ENCODE peak calls at places on chromosomes 3 and 15, in four cellular contexts. A is HepG2, O is H1, Q is GM12878. F is an unnamed sample.
A peak's percentile ranks its signal among the peaks of the same experiment; 100 is the strongest.

GRCh38 chr3:172918165-172918564 is 167.6 kb downstream of the ECT2 start:
- DNase-seq in A (peak; percentile 45), O (no peak), Q (no peak), F (no peak)

GRCh38 chr15:68195336-68196112 is 9.6 kb downstream of the CALML4 start:
- DNase-seq in A (no peak), O (no peak), Q (no peak), F (peak; percentile 17)

GRCh38 chr3:33317963-33318708 is 40.9 kb downstream of the FBXL2 start:
- DNase-seq in A (peak; percentile 18), O (no peak), Q (no peak), F (no peak)

GRCh38 chr3:195662-196061 is 901 bp upstream of the CHL1 start:
- DNase-seq in A (no peak), O (no peak), Q (no peak), F (peak; percentile 33)

GRCh38 chr3:171480526-171480925 is 20.3 kb upstream of the TNIK start:
- DNase-seq in A (no peak), O (no peak), Q (peak; percentile 54), F (no peak)

GRCh38 chr3:141452045-141452444 is 34.8 kb upstream of the RASA2 start:
- DNase-seq in A (peak; percentile 59), O (no peak), Q (peak; percentile 80), F (no peak)

GRCh38 chr15:32685576-32685975 is 32.2 kb upstream of the GREM1 start:
- DNase-seq in A (no peak), O (no peak), Q (no peak), F (no peak)

GRCh38 chr15:43893956-43894355 is 67.2 kb downstream of the WDR76 start:
- DNase-seq in A (no peak), O (no peak), Q (no peak), F (peak; percentile 23)

GRCh38 chr3:47017504-47018268 is 38.2 kb downstream of the NBEAL2 start:
- DNase-seq in A (peak; percentile 20), O (no peak), Q (no peak), F (no peak)

GRCh38 chr15:68578175-68578959 is 426 bp upstream of the CORO2B start:
- DNase-seq in A (no peak), O (peak; percentile 77), Q (no peak), F (peak; percentile 81)

GRCh38 chr3:28345690-28346089 is 2.8 kb upstream of the ZCWPW2 start:
- DNase-seq in A (no peak), O (no peak), Q (no peak), F (no peak)

GRCh38 chr15:78415284-78415683 is 22.7 kb upstream of the IREB2 start:
- DNase-seq in A (no peak), O (no peak), Q (no peak), F (no peak)

GRCh38 chr3:103210583-103210982 is 775.8 kb downstream of the ZPLD1 start:
- DNase-seq in A (no peak), O (no peak), Q (no peak), F (no peak)

GRCh38 chr3:73270839-73271483 is 209.5 kb downstream of the EBLN2 start:
- DNase-seq in A (no peak), O (no peak), Q (no peak), F (peak; percentile 69)

GRCh38 chr15:84818221-84819131 is 1.3 kb downstream of the ALPK3 start:
- DNase-seq in A (peak; percentile 74), O (no peak), Q (no peak), F (peak; percentile 51)

GRCh38 chr3:63477494-63478129 is 174.9 kb upstream of the SNTN start:
- DNase-seq in A (peak; percentile 68), O (no peak), Q (no peak), F (no peak)

GRCh38 chr15:39583586-39584265 is 2.8 kb downstream of the THBS1 start:
- DNase-seq in A (peak; percentile 25), O (no peak), Q (no peak), F (peak; percentile 36)

GRCh38 chr15:64246364-64247189 is 83.8 kb upstream of the PPIB start:
- DNase-seq in A (peak; percentile 61), O (no peak), Q (peak; percentile 95), F (no peak)

GRCh38 chr3:153835540-153835939 is 285.6 kb upstream of the ARHGEF26 start:
- DNase-seq in A (no peak), O (no peak), Q (no peak), F (peak; percentile 10)

GRCh38 chr15:65460948-65461347 is 38.2 kb upstream of the IGDCC4 start:
- DNase-seq in A (no peak), O (no peak), Q (no peak), F (no peak)

GRCh38 chr3:149970716-149971402 is at the start of gene PFN2:
- DNase-seq in A (peak; percentile 47), O (peak; percentile 87), Q (no peak), F (peak; percentile 93)

GRCh38 chr3:129224984-129225393 is 24.4 kb upstream of the COPG1 start:
- DNase-seq in A (peak; percentile 92), O (no peak), Q (no peak), F (peak; percentile 73)

GRCh38 chr15:80482686-80483085 is 78.5 kb downstream of the ARNT2 start:
- DNase-seq in A (no peak), O (no peak), Q (no peak), F (no peak)

GRCh38 chr3:118963711-118964110 is 70.9 kb downstream of the IGSF11 start:
- DNase-seq in A (no peak), O (no peak), Q (no peak), F (no peak)

GRCh38 chr15:62075595-62076279 is 9.0 kb downstream of the C2CD4A start:
- DNase-seq in A (no peak), O (no peak), Q (no peak), F (no peak)

GRCh38 chr3:35640736-35641135 is 1.4 kb downstream of the ARPP21 start:
- DNase-seq in A (no peak), O (no peak), Q (no peak), F (no peak)

GRCh38 chr3:42823351-42823750 is 14.1 kb downstream of the ACKR2 start:
- DNase-seq in A (no peak), O (no peak), Q (no peak), F (no peak)

DNA sequence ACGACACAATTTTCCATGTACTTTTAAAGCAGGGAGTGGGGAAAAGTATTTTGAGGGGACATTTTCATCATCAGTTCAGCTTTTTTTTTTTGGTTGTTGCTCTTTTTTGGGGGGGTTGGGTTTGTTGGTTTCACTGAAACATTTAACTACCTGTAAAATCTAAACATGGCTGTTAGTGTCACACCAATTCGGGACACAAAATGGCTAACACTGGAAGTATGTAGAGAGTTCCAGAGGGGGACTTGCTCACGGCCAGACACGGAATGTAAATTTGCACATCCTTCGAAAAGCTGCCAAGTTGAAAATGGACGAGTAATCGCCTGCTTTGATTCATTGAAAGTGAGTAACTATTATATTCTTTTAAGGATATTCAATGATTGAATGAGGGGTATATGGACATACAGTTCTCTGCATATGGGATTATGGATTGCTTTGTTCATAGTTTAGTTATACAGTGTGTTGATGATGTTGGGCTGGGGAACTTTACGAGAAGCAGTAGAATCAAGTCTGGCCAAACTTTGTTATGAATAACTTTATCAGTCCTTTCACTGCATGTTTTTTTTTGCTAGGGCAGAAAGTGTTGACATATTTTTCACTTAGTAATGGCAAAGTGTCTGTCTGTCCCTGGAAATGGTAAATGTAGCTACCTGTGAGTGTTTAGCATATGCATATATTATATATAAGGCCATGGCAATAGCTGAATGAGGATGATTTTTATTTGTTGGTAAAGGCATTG is 31.5 kb downstream of the MBNL1 start:
- DNase-seq in A (no peak), O (no peak), Q (no peak), F (no peak)
- TF ChIP-seq TCF12 in A (no peak), O (no peak), Q (no peak), F (no peak)

GRCh38 chr3:83968386-83968785 is 990.4 kb upstream of the CADM2 start:
- DNase-seq in A (no peak), O (no peak), Q (no peak), F (no peak)
- TF ChIP-seq TCF12 in A (no peak), O (no peak), Q (no peak), F (no peak)

GRCh38 chr15:57217716-57218598 is 158.3 kb upstream of the CGNL1 start:
- DNase-seq in A (no peak), O (no peak), Q (no peak), F (no peak)
- TF ChIP-seq TCF12 in A (no peak), O (no peak), Q (no peak), F (no peak)

GRCh38 chr3:193978446-193978845 is 157.5 kb upstream of the HES1 start:
- DNase-seq in A (no peak), O (no peak), Q (no peak), F (no peak)
- TF ChIP-seq TCF12 in A (no peak), O (no peak), Q (no peak), F (no peak)

GRCh38 chr3:45555154-45555591 is 39.4 kb upstream of the LIMD1 start:
- DNase-seq in A (no peak), O (no peak), Q (no peak), F (no peak)

GRCh38 chr3:45554001-45554691 is 40.4 kb upstream of the LIMD1 start:
- DNase-seq in A (no peak), O (no peak), Q (peak; percentile 68), F (no peak)

GRCh38 chr3:45552031-45552772 is 42.3 kb upstream of the LIMD1 start:
- DNase-seq in A (no peak), O (no peak), Q (no peak), F (no peak)

GRCh38 chr3:45552773-45553371 is 41.7 kb upstream of the LIMD1 start:
- DNase-seq in A (no peak), O (no peak), Q (no peak), F (no peak)

DNA sequence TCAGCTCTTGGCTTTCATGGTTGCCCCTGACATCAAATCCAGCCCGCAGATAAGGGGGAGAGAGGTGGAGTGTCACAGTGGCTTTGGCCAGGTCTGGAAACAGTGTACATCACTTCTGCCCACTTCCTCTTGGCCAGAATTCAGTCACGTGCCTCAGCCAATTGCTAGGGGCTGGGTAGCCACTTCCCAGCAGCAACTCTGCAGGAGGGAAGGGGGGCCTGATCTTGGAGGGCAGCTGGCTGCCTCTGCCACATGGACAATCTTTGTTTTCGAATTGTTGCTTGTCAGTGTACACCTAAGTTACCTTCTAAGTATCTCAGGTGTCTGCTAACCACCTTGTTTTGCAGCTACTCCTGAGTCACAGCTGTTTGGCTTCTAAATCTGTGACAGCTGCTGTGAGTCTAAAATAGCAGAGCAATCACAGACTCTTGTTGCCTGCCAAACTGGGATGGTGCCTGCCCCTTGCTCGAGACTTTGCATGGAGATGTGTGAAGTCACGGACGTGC is 41.0 kb upstream of the LIMD1 start:
- DNase-seq in A (no peak), O (no peak), Q (no peak), F (peak; percentile 63)
- TF ChIP-seq TCF12 in A (no peak), O (no peak), Q (peak; percentile 90), F (no peak)

GRCh38 chr3:24141548-24141947 is 196.5 kb downstream of the NR1D2 start:
- DNase-seq in A (no peak), O (no peak), Q (no peak), F (no peak)

GRCh38 chr3:24138876-24139256 is 193.8 kb downstream of the NR1D2 start:
- DNase-seq in A (no peak), O (no peak), Q (no peak), F (no peak)

GRCh38 chr3:24137958-24138875 is 193.1 kb downstream of the NR1D2 start:
- DNase-seq in A (no peak), O (no peak), Q (no peak), F (no peak)

GRCh38 chr3:24137354-24137753 is 192.3 kb downstream of the NR1D2 start:
- DNase-seq in A (no peak), O (no peak), Q (no peak), F (no peak)

GRCh38 chr3:24139463-24140412 is 194.7 kb downstream of the NR1D2 start:
- DNase-seq in A (no peak), O (no peak), Q (no peak), F (no peak)
- TF ChIP-seq TCF12 in A (no peak), O (no peak), Q (no peak), F (no peak)

F was measured in SK-N-SH.